ENCODE peak calls at places on chromosomes 1 and 21, in four cellular contexts. L is ascending aorta, N is stomach, V is breast epithelium. B is an unnamed sample.
A peak's percentile ranks its signal among the peaks of the same experiment; 100 is the strongest.

GRCh38 chr1:31785020-31785946 is 21.1 kb upstream of the ADGRB2 start:
- DNase-seq in L (no peak), V (peak; percentile 46), N (no peak), B (no peak)

GRCh38 chr1:37930246-37931142 is 16.4 kb downstream of the INPP5B start:
- DNase-seq in N (no peak), V (no peak), L (no peak), B (no peak)

GRCh38 chr1:230195199-230195598 is 128.2 kb downstream of the GALNT2 start:
- DNase-seq in N (peak; percentile 15), L (no peak), V (no peak), B (no peak)

GRCh38 chr1:35845766-35846165 is 37.2 kb upstream of the AGO1 start:
- DNase-seq in N (no peak), V (no peak), L (no peak), B (no peak)

GRCh38 chr1:8858112-8858668 is 20.3 kb downstream of the ENO1 start:
- DNase-seq in N (peak; percentile 41), V (no peak), L (no peak), B (no peak)

GRCh38 chr1:56967900-56968832 is 2.4 kb upstream of the C8B start:
- DNase-seq in V (no peak), N (peak; percentile 48), L (no peak), B (no peak)

GRCh38 chr1:37415611-37416244 is 58.7 kb upstream of the ZC3H12A start:
- DNase-seq in N (no peak), V (no peak), L (no peak), B (no peak)

GRCh38 chr1:70247122-70247521 is 25.9 kb downstream of the SRSF11 start:
- DNase-seq in L (no peak), V (no peak), N (no peak), B (no peak)

GRCh38 chr1:117646007-117646913 is 40.4 kb downstream of the TENT5C start:
- DNase-seq in L (no peak), N (no peak), V (no peak), B (no peak)

GRCh38 chr1:183733610-183734219 is 71.2 kb upstream of the RGL1 start:
- DNase-seq in V (no peak), N (no peak), L (no peak), B (no peak)

GRCh38 chr1:185096531-185096930 is 51.2 kb downstream of the RNF2 start:
- DNase-seq in L (no peak), N (no peak), V (no peak), B (no peak)

GRCh38 chr1:18951818-18952391 is 4.6 kb downstream of the IFFO2 start:
- DNase-seq in L (no peak), N (peak; percentile 36), V (no peak), B (no peak)

GRCh38 chr1:205630651-205631009 is 1.2 kb downstream of the ELK4 start:
- DNase-seq in N (no peak), L (no peak), V (no peak), B (no peak)

GRCh38 chr1:65431111-65431705 is 10.7 kb downstream of the LEPR start:
- DNase-seq in L (no peak), N (no peak), V (no peak), B (no peak)

GRCh38 chr1:169527461-169528213 is 41.9 kb upstream of the SLC19A2 start:
- DNase-seq in L (no peak), N (no peak), V (no peak), B (no peak)

GRCh38 chr1:33349081-33349759 is 28.3 kb upstream of the A3GALT2 start:
- DNase-seq in L (no peak), N (peak; percentile 53), V (no peak), B (peak; percentile 46)

GRCh38 chr21:35791541-35792335 is 268.6 kb downstream of the SETD4 start:
- DNase-seq in N (no peak), L (no peak), V (no peak), B (no peak)

GRCh38 chr1:94928293-94928939 is 1.5 kb upstream of the CNN3 start:
- DNase-seq in V (no peak), N (no peak), L (no peak), B (no peak)

GRCh38 chr1:94927405-94928175 is 680 bp upstream of the CNN3 start:
- DNase-seq in N (no peak), L (no peak), V (no peak), B (no peak)

GRCh38 chr1:94929816-94930215 is 2.9 kb upstream of the CNN3 start:
- DNase-seq in N (no peak), V (no peak), L (no peak), B (no peak)

GRCh38 chr1:94931254-94931841 is 4.4 kb upstream of the CNN3 start:
- DNase-seq in V (no peak), L (no peak), N (no peak), B (no peak)

GRCh38 chr1:94929351-94929814 is 2.5 kb upstream of the CNN3 start:
- DNase-seq in V (no peak), L (no peak), N (no peak), B (no peak)
- H3K27ac ChIP-seq in V (no peak overlapping the region), L (peak overlapping the region; percentile 100), N (no peak overlapping the region), B (no peak overlapping the region)

GRCh38 chr1:50989694-50990093 is 19.6 kb downstream of the CDKN2C start:
- DNase-seq in L (no peak), N (no peak), V (no peak), B (no peak)
- H3K27ac ChIP-seq in L (no peak overlapping the region), N (no peak overlapping the region), V (no peak overlapping the region), B (no peak overlapping the region)

GRCh38 chr1:43879414-43879813 is 54.2 kb upstream of the ARTN start:
- DNase-seq in L (no peak), N (no peak), V (no peak), B (no peak)
- H3K27ac ChIP-seq in L (no peak overlapping the region), N (no peak overlapping the region), V (no peak overlapping the region), B (no peak overlapping the region)

GRCh38 chr21:43758811-43759210 is 17.3 kb downstream of the CSTB start:
- DNase-seq in V (no peak), N (no peak), L (no peak), B (no peak)
- H3K27ac ChIP-seq in V (peak overlapping the region; percentile 82), N (no peak overlapping the region), L (peak overlapping the region; percentile 81), B (no peak overlapping the region)

GRCh38 chr1:179143332-179143731 is 61.5 kb downstream of the TOR3A start:
- DNase-seq in L (no peak), N (no peak), V (no peak), B (no peak)
- H3K27ac ChIP-seq in L (peak overlapping the region; percentile 56), N (no peak overlapping the region), V (peak overlapping the region; percentile 79), B (no peak overlapping the region)

GRCh38 chr1:200243042-200243437 is 166.8 kb downstream of the ZNF281 start:
- DNase-seq in L (no peak), V (no peak), N (no peak), B (no peak)
- H3K27ac ChIP-seq in L (no peak overlapping the region), V (no peak overlapping the region), N (no peak overlapping the region), B (no peak overlapping the region)

GRCh38 chr1:26336477-26337205 is 17.3 kb downstream of the CRYBG2 start:
- DNase-seq in V (peak; percentile 88), L (no peak), N (peak; percentile 97), B (peak; percentile 15)
- H3K27ac ChIP-seq in V (no peak overlapping the region), L (no peak overlapping the region), N (peak overlapping the region; percentile 42), B (no peak overlapping the region)

GRCh38 chr1:94675373-94675772 is 133.8 kb upstream of the F3 start:
- DNase-seq in V (no peak), N (no peak), L (no peak), B (no peak)

GRCh38 chr1:94677714-94678113 is 136.2 kb upstream of the F3 start:
- DNase-seq in V (no peak), N (no peak), L (no peak), B (no peak)

GRCh38 chr1:94676686-94677085 is 135.1 kb upstream of the F3 start:
- DNase-seq in N (peak; percentile 78), V (no peak), L (no peak), B (no peak)

GRCh38 chr1:94678187-94678863 is 136.8 kb upstream of the F3 start:
- DNase-seq in L (no peak), V (no peak), N (no peak), B (no peak)

GRCh38 chr1:94677087-94677486 is 135.5 kb upstream of the F3 start:
- DNase-seq in L (no peak), N (no peak), V (no peak), B (no peak)
- H3K27ac ChIP-seq in L (no peak overlapping the region), N (peak overlapping the region; percentile 86), V (no peak overlapping the region), B (no peak overlapping the region)

GRCh38 chr1:222713091-222714012 is 988 bp downstream of the BROX start:
- DNase-seq in V (peak; percentile 89), N (peak; percentile 93), L (peak; percentile 87), B (peak; percentile 73)
- H3K27ac ChIP-seq in V (peak overlapping the region; percentile 92), N (peak overlapping the region; percentile 100), L (peak overlapping the region; percentile 96), B (peak overlapping the region; percentile 99)